ENCODE peak calls at places on chromosomes 13 and 19, in ten cellular contexts. One of them, this sample, is unnamed.

GRCh38 chr13:91406619-91407018 is 8.2 kb downstream of the GPC5 start:
- DNase-seq in brain microvascular endothelial cell: peak
- DNase-seq in IMR-90: peak
- DNase-seq in adrenal gland: peak
- DNase-seq in psoas muscle: no peak
- DNase-seq in A673: peak
- DNase-seq in OCI-LY7: peak
- DNase-seq in CD8-positive, alpha-beta T cell: peak
- DNase-seq in lower lobe of right lung: no peak
- DNase-seq in neural progenitor cell: peak
- DNase-seq in this sample: peak

GRCh38 chr13:94192576-94192975 is 286.9 kb downstream of the DCT start:
- DNase-seq in brain microvascular endothelial cell: peak
- DNase-seq in IMR-90: peak
- DNase-seq in adrenal gland: peak
- DNase-seq in psoas muscle: no peak
- DNase-seq in A673: peak
- DNase-seq in OCI-LY7: peak
- DNase-seq in CD8-positive, alpha-beta T cell: no peak
- DNase-seq in lower lobe of right lung: no peak
- DNase-seq in neural progenitor cell: peak
- DNase-seq in this sample: peak

GRCh38 chr19:2042485-2043268 is 8.4 kb downstream of the MKNK2 start:
- DNase-seq in brain microvascular endothelial cell: no peak
- DNase-seq in IMR-90: no peak
- DNase-seq in adrenal gland: no peak
- DNase-seq in psoas muscle: peak
- DNase-seq in A673: no peak
- DNase-seq in OCI-LY7: no peak
- DNase-seq in CD8-positive, alpha-beta T cell: no peak
- DNase-seq in lower lobe of right lung: peak
- DNase-seq in neural progenitor cell: peak
- DNase-seq in this sample: no peak

GRCh38 chr19:3670796-3671679 is 29.2 kb downstream of the PIP5K1C start:
- DNase-seq in brain microvascular endothelial cell: peak
- DNase-seq in IMR-90: peak
- DNase-seq in adrenal gland: peak
- DNase-seq in psoas muscle: peak
- DNase-seq in A673: no peak
- DNase-seq in OCI-LY7: no peak
- DNase-seq in CD8-positive, alpha-beta T cell: no peak
- DNase-seq in lower lobe of right lung: peak
- DNase-seq in neural progenitor cell: no peak
- DNase-seq in this sample: peak

GRCh38 chr13:83780201-83780600 is 102.1 kb downstream of the SLITRK1 start:
- DNase-seq in brain microvascular endothelial cell: peak
- DNase-seq in IMR-90: peak
- DNase-seq in adrenal gland: no peak
- DNase-seq in psoas muscle: no peak
- DNase-seq in A673: peak
- DNase-seq in OCI-LY7: peak
- DNase-seq in CD8-positive, alpha-beta T cell: no peak
- DNase-seq in lower lobe of right lung: no peak
- DNase-seq in neural progenitor cell: peak
- DNase-seq in this sample: peak

GRCh38 chr13:26202365-26202972 is 19.6 kb downstream of the RNF6 start:
- DNase-seq in brain microvascular endothelial cell: no peak
- DNase-seq in IMR-90: peak
- DNase-seq in adrenal gland: peak
- DNase-seq in psoas muscle: no peak
- DNase-seq in A673: no peak
- DNase-seq in OCI-LY7: no peak
- DNase-seq in CD8-positive, alpha-beta T cell: no peak
- DNase-seq in lower lobe of right lung: no peak
- DNase-seq in neural progenitor cell: no peak
- DNase-seq in this sample: peak

GRCh38 chr13:27918918-27919255 is 913 bp upstream of the PDX1 start:
- DNase-seq in brain microvascular endothelial cell: no peak
- DNase-seq in IMR-90: no peak
- DNase-seq in adrenal gland: no peak
- DNase-seq in psoas muscle: no peak
- DNase-seq in A673: no peak
- DNase-seq in OCI-LY7: no peak
- DNase-seq in CD8-positive, alpha-beta T cell: no peak
- DNase-seq in lower lobe of right lung: no peak
- DNase-seq in neural progenitor cell: no peak
- DNase-seq in this sample: no peak

GRCh38 chr13:110801044-110801443 is 87.5 kb downstream of the ING1 start:
- DNase-seq in brain microvascular endothelial cell: no peak
- DNase-seq in IMR-90: no peak
- DNase-seq in adrenal gland: no peak
- DNase-seq in psoas muscle: no peak
- DNase-seq in A673: peak
- DNase-seq in OCI-LY7: no peak
- DNase-seq in CD8-positive, alpha-beta T cell: no peak
- DNase-seq in lower lobe of right lung: no peak
- DNase-seq in neural progenitor cell: no peak
- DNase-seq in this sample: no peak

GRCh38 chr13:114106991-114107685 is 25.3 kb downstream of the RASA3 start:
- DNase-seq in brain microvascular endothelial cell: no peak
- DNase-seq in IMR-90: no peak
- DNase-seq in adrenal gland: peak
- DNase-seq in psoas muscle: peak
- DNase-seq in A673: no peak
- DNase-seq in OCI-LY7: no peak
- DNase-seq in CD8-positive, alpha-beta T cell: peak
- DNase-seq in lower lobe of right lung: peak
- DNase-seq in neural progenitor cell: no peak
- DNase-seq in this sample: no peak

GRCh38 chr19:8158411-8159074 is 9.2 kb upstream of the FBN3 start:
- DNase-seq in brain microvascular endothelial cell: peak
- DNase-seq in IMR-90: peak
- DNase-seq in adrenal gland: peak
- DNase-seq in psoas muscle: no peak
- DNase-seq in A673: peak
- DNase-seq in OCI-LY7: peak
- DNase-seq in CD8-positive, alpha-beta T cell: no peak
- DNase-seq in lower lobe of right lung: peak
- DNase-seq in neural progenitor cell: peak
- DNase-seq in this sample: peak

GRCh38 chr13:111508164-111508870 is 187.9 kb downstream of the TEX29 start:
- DNase-seq in brain microvascular endothelial cell: no peak
- DNase-seq in IMR-90: no peak
- DNase-seq in adrenal gland: no peak
- DNase-seq in psoas muscle: no peak
- DNase-seq in A673: no peak
- DNase-seq in OCI-LY7: no peak
- DNase-seq in CD8-positive, alpha-beta T cell: no peak
- DNase-seq in lower lobe of right lung: no peak
- DNase-seq in neural progenitor cell: no peak
- DNase-seq in this sample: no peak

GRCh38 chr13:27131202-27131623 is 40.4 kb downstream of the USP12 start:
- DNase-seq in brain microvascular endothelial cell: no peak
- DNase-seq in IMR-90: peak
- DNase-seq in adrenal gland: no peak
- DNase-seq in psoas muscle: no peak
- DNase-seq in A673: no peak
- DNase-seq in OCI-LY7: no peak
- DNase-seq in CD8-positive, alpha-beta T cell: peak
- DNase-seq in lower lobe of right lung: no peak
- DNase-seq in neural progenitor cell: no peak
- DNase-seq in this sample: peak

GRCh38 chr19:14369399-14370168 is 11.7 kb upstream of the ADGRE5 start:
- DNase-seq in brain microvascular endothelial cell: peak
- DNase-seq in IMR-90: peak
- DNase-seq in adrenal gland: peak
- DNase-seq in psoas muscle: no peak
- DNase-seq in A673: no peak
- DNase-seq in OCI-LY7: no peak
- DNase-seq in CD8-positive, alpha-beta T cell: peak
- DNase-seq in lower lobe of right lung: no peak
- DNase-seq in neural progenitor cell: no peak
- DNase-seq in this sample: no peak

GRCh38 chr13:75687145-75687763 is 51.1 kb downstream of the LMO7 start:
- DNase-seq in brain microvascular endothelial cell: peak
- DNase-seq in IMR-90: peak
- DNase-seq in adrenal gland: no peak
- DNase-seq in psoas muscle: no peak
- DNase-seq in A673: peak
- DNase-seq in OCI-LY7: peak
- DNase-seq in CD8-positive, alpha-beta T cell: no peak
- DNase-seq in lower lobe of right lung: no peak
- DNase-seq in neural progenitor cell: peak
- DNase-seq in this sample: peak

GRCh38 chr19:37551123-37551993 is 43.2 kb downstream of the ZNF571 start:
- DNase-seq in brain microvascular endothelial cell: peak
- DNase-seq in IMR-90: peak
- DNase-seq in adrenal gland: no peak
- DNase-seq in psoas muscle: no peak
- DNase-seq in A673: peak
- DNase-seq in OCI-LY7: no peak
- DNase-seq in CD8-positive, alpha-beta T cell: peak
- DNase-seq in lower lobe of right lung: no peak
- DNase-seq in neural progenitor cell: no peak
- DNase-seq in this sample: peak

GRCh38 chr13:50672025-50672424 is 171.5 kb downstream of the DLEU7 start:
- DNase-seq in brain microvascular endothelial cell: no peak
- DNase-seq in IMR-90: no peak
- DNase-seq in adrenal gland: peak
- DNase-seq in psoas muscle: no peak
- DNase-seq in A673: no peak
- DNase-seq in OCI-LY7: no peak
- DNase-seq in CD8-positive, alpha-beta T cell: no peak
- DNase-seq in lower lobe of right lung: peak
- DNase-seq in neural progenitor cell: no peak
- DNase-seq in this sample: no peak

GRCh38 chr13:43804461-43805070 is 17.8 kb upstream of the ENOX1 start:
- DNase-seq in brain microvascular endothelial cell: peak
- DNase-seq in IMR-90: peak
- DNase-seq in adrenal gland: peak
- DNase-seq in psoas muscle: no peak
- DNase-seq in A673: peak
- DNase-seq in OCI-LY7: peak
- DNase-seq in CD8-positive, alpha-beta T cell: no peak
- DNase-seq in lower lobe of right lung: no peak
- DNase-seq in neural progenitor cell: peak
- DNase-seq in this sample: peak
- H3K4me3 ChIP-seq in brain microvascular endothelial cell: peak
- H3K4me3 ChIP-seq in IMR-90: peak
- H3K4me3 ChIP-seq in adrenal gland: no peak
- H3K4me3 ChIP-seq in psoas muscle: no peak
- H3K4me3 ChIP-seq in A673: no peak
- H3K4me3 ChIP-seq in OCI-LY7: no peak
- H3K4me3 ChIP-seq in CD8-positive, alpha-beta T cell: no peak
- H3K4me3 ChIP-seq in lower lobe of right lung: no peak
- H3K4me3 ChIP-seq in neural progenitor cell: no peak
- H3K4me3 ChIP-seq in this sample: peak

GRCh38 chr19:56748443-56748842 is 76.9 kb upstream of the ZNF835 start:
- DNase-seq in brain microvascular endothelial cell: peak
- DNase-seq in IMR-90: no peak
- DNase-seq in adrenal gland: peak
- DNase-seq in psoas muscle: no peak
- DNase-seq in A673: peak
- DNase-seq in OCI-LY7: peak
- DNase-seq in CD8-positive, alpha-beta T cell: no peak
- DNase-seq in lower lobe of right lung: no peak
- DNase-seq in neural progenitor cell: no peak
- DNase-seq in this sample: peak
- TF ChIP-seq CTCF in brain microvascular endothelial cell: no peak
- TF ChIP-seq CTCF in IMR-90: no peak
- TF ChIP-seq CTCF in adrenal gland: peak
- TF ChIP-seq CTCF in psoas muscle: peak
- TF ChIP-seq CTCF in A673: peak
- TF ChIP-seq CTCF in OCI-LY7: peak
- TF ChIP-seq CTCF in CD8-positive, alpha-beta T cell: no peak
- TF ChIP-seq CTCF in lower lobe of right lung: peak
- TF ChIP-seq CTCF in neural progenitor cell: peak
- TF ChIP-seq CTCF in this sample: no peak

DNA sequence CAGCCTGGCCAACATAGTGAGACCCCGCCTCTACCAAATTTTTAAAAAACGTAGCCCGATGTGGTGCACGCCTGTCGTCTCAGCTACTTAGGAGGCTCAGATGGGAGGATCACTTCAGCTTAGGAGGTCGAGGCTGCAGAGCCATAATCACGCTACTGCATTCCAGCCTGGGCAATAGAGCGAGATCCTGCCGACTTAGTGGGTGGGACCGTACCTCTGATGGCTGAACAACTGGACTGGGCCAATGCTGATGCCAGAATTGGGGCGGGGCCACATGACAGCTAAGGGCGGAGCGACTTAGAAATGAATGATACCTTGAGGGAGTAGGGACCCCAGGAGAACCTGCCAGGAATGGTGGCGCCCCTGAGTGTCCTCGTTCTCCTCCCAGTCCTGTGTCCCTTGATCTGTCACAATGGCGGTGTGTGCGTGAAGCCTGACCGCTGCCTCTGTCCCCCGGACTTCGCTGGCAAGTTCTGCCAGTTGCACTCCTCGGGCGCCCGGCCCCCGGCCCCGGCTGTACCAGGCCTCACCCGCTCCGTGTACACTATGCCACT is 3.6 kb downstream of the LTBP4 start:
- DNase-seq in brain microvascular endothelial cell: no peak
- DNase-seq in IMR-90: no peak
- DNase-seq in adrenal gland: no peak
- DNase-seq in psoas muscle: no peak
- DNase-seq in A673: no peak
- DNase-seq in OCI-LY7: peak
- DNase-seq in CD8-positive, alpha-beta T cell: no peak
- DNase-seq in lower lobe of right lung: no peak
- DNase-seq in neural progenitor cell: peak
- DNase-seq in this sample: no peak
- H3K4me3 ChIP-seq in brain microvascular endothelial cell: peak
- H3K4me3 ChIP-seq in IMR-90: no peak
- H3K4me3 ChIP-seq in adrenal gland: peak
- H3K4me3 ChIP-seq in psoas muscle: peak
- H3K4me3 ChIP-seq in A673: peak
- H3K4me3 ChIP-seq in OCI-LY7: peak
- H3K4me3 ChIP-seq in CD8-positive, alpha-beta T cell: peak
- H3K4me3 ChIP-seq in lower lobe of right lung: peak
- H3K4me3 ChIP-seq in neural progenitor cell: peak
- H3K4me3 ChIP-seq in this sample: peak

GRCh38 chr19:5026706-5027273 is 57.9 kb downstream of the KDM4B start:
- DNase-seq in brain microvascular endothelial cell: no peak
- DNase-seq in IMR-90: no peak
- DNase-seq in adrenal gland: no peak
- DNase-seq in psoas muscle: no peak
- DNase-seq in A673: no peak
- DNase-seq in OCI-LY7: no peak
- DNase-seq in CD8-positive, alpha-beta T cell: no peak
- DNase-seq in lower lobe of right lung: no peak
- DNase-seq in neural progenitor cell: no peak
- DNase-seq in this sample: no peak
- TF ChIP-seq CTCF in brain microvascular endothelial cell: peak
- TF ChIP-seq CTCF in IMR-90: peak
- TF ChIP-seq CTCF in adrenal gland: no peak
- TF ChIP-seq CTCF in psoas muscle: no peak
- TF ChIP-seq CTCF in A673: peak
- TF ChIP-seq CTCF in OCI-LY7: peak
- TF ChIP-seq CTCF in CD8-positive, alpha-beta T cell: no peak
- TF ChIP-seq CTCF in lower lobe of right lung: no peak
- TF ChIP-seq CTCF in neural progenitor cell: peak
- TF ChIP-seq CTCF in this sample: peak

GRCh38 chr19:47019431-47020041 is at the start of gene NPAS1:
- DNase-seq in brain microvascular endothelial cell: no peak
- DNase-seq in IMR-90: no peak
- DNase-seq in adrenal gland: no peak
- DNase-seq in psoas muscle: no peak
- DNase-seq in A673: peak
- DNase-seq in OCI-LY7: no peak
- DNase-seq in CD8-positive, alpha-beta T cell: no peak
- DNase-seq in lower lobe of right lung: no peak
- DNase-seq in neural progenitor cell: peak
- DNase-seq in this sample: no peak
- H3K4me3 ChIP-seq in brain microvascular endothelial cell: peak
- H3K4me3 ChIP-seq in IMR-90: peak
- H3K4me3 ChIP-seq in adrenal gland: peak
- H3K4me3 ChIP-seq in psoas muscle: peak
- H3K4me3 ChIP-seq in A673: peak
- H3K4me3 ChIP-seq in OCI-LY7: no peak
- H3K4me3 ChIP-seq in CD8-positive, alpha-beta T cell: no peak
- H3K4me3 ChIP-seq in lower lobe of right lung: no peak
- H3K4me3 ChIP-seq in neural progenitor cell: peak
- H3K4me3 ChIP-seq in this sample: peak

This sample was measured in choroid plexus epithelial cell.